ENCODE peak calls at places on chromosome 9, in four cellular contexts. G, D, B and R are unnamed samples.

GRCh38 chr9:114779352-114779845 is 26.4 kb downstream of the TNFSF15 start:
- DNase-seq in G (peak; percentile 22), D (no peak), B (no peak), R (no peak)

GRCh38 chr9:33289501-33289900 is 815 bp upstream of the NFX1 start:
- DNase-seq in G (no peak), B (no peak), D (no peak), R (no peak)

GRCh38 chr9:76114144-76114543 is 223.7 kb downstream of the PCSK5 start:
- DNase-seq in G (no peak), B (no peak), D (no peak), R (no peak)

GRCh38 chr9:93304574-93305496 is 120.9 kb downstream of the WNK2 start:
- DNase-seq in G (no peak), D (peak; percentile 43), B (peak; percentile 72), R (no peak)

GRCh38 chr9:89919171-89919681 is 314.4 kb downstream of the GADD45G start:
- DNase-seq in G (peak; percentile 15), D (no peak), B (peak; percentile 6), R (peak; percentile 12)

GRCh38 chr9:98455957-98456621 is 200.6 kb upstream of the TBC1D2 start:
- DNase-seq in B (no peak), D (no peak), G (no peak), R (no peak)

GRCh38 chr9:114925672-114926071 is 4.7 kb downstream of the TNFSF8 start:
- DNase-seq in B (no peak), D (no peak), G (no peak), R (no peak)

GRCh38 chr9:87239312-87239711 is 258.4 kb upstream of the DAPK1 start:
- DNase-seq in D (no peak), G (no peak), B (no peak), R (no peak)

GRCh38 chr9:37582548-37583157 is 6.5 kb upstream of the FBXO10 start:
- DNase-seq in D (no peak), G (peak; percentile 42), B (peak; percentile 40), R (no peak)

GRCh38 chr9:11319477-11320060 is 706.8 kb upstream of the PTPRD start:
- DNase-seq in B (no peak), G (no peak), D (no peak), R (no peak)
- TF ChIP-seq ZBTB33 in B (no peak), G (no peak), D (no peak), R (no peak)

DNA sequence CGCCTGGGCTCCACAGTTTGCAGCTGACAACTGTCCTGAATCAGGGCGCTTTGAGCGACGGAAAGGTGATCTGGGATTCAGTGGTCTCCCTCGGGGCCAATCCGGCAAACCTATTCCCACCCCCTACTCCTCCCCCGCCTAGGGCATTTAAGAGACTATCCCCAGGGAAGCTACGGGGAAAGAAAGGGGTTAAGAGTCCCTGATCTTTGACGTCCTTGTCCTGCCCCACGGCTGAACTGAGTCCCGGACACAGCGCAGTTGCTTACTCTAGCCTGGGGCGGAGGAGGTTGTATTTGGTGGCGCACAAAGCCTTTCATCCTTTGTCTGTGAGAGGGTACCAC is 3.4 kb downstream of the RORB start:
- DNase-seq in D (no peak), G (no peak), B (no peak), R (no peak)
- TF ChIP-seq EZH2 in D (no peak), G (no peak), B (no peak), R (no peak)

DNA sequence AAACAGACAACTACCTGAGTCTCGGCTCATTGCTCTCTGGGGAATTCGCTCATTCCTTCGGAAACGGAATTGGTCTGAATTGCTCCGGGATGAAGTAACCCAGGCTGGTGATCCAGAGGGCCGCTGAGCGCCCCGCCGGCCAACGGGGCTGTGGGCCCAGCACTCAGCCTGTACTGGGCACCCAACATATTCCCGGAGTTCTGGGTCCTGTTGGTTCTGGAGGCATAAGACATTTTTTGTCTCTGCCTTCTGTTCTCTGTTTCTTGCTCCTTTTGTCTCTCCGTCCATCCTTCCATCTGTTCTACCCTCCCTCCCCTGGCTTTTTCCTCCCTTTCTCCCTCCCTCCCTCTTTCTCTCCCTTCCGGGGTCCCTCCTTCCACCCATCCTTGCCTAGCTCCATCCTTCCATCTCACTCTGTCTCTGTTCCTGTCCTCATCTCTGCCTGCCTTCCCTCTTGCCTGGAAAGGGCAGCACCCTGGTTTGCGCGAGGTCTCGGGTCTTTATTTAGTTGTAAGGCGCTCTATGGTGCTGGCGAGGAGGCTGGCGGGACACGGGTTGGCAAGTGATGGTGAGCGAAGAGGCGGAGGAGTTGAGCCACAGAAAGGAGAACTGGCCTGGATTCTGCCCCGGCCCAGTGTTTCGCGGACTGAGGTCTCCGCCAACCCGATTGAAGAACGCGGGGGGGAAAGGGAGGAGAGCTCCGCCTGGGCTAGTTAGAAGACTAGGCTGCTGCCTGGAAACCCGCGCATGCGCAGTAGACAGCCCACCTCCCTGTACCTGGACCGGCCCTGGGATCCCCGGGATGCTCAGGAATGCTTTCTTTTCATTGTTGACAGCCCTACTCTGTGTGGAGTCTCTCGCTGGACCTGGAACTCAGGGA is 1468.0 kb downstream of the FOXD4L5 start:
- DNase-seq in G (no peak), B (peak; percentile 70), D (peak; percentile 55), R (peak; percentile 80)
- TF ChIP-seq ZBTB33 in G (no peak), B (no peak), D (no peak), R (no peak)

GRCh38 chr9:86062845-86063693 is 36.3 kb downstream of the GOLM1 start:
- DNase-seq in D (no peak), G (no peak), B (no peak), R (no peak)
- TF ChIP-seq EZH2 in D (no peak), G (no peak), B (no peak), R (no peak)